ENCODE peak calls at places on chromosomes 7 and 10, in five cellular contexts. O is neural progenitor cell, Q is DND-41, M is aorta, L is fibroblast of lung. F is an unnamed sample.

GRCh38 chr10:23095966-23096813 is 811 bp downstream of the MSRB2 start:
- DNase-seq in O (peak; percentile 54), Q (peak; percentile 51), M (peak; percentile 84), L (peak; percentile 75), F (peak; percentile 79)

GRCh38 chr7:90625562-90625961 is 29.4 kb downstream of the CDK14 start:
- DNase-seq in O (peak; percentile 80), Q (no peak), M (no peak), L (peak; percentile 74), F (peak; percentile 61)

GRCh38 chr7:124171068-124171467 is 138.2 kb upstream of the TMEM229A start:
- DNase-seq in O (peak; percentile 50), Q (no peak), M (no peak), L (peak; percentile 85), F (no peak)

GRCh38 chr7:69598081-69598486 is at the start of gene AUTS2:
- DNase-seq in O (peak; percentile 97), Q (peak; percentile 95), M (peak; percentile 95), L (peak; percentile 85), F (peak; percentile 94)

GRCh38 chr7:128391805-128392204 is 18.0 kb downstream of the IMPDH1 start:
- DNase-seq in O (no peak), Q (no peak), M (no peak), L (no peak), F (peak; percentile 49)

GRCh38 chr7:37930226-37930948 is 9.9 kb downstream of the EPDR1 start:
- DNase-seq in O (no peak), Q (no peak), M (no peak), L (no peak), F (no peak)

GRCh38 chr7:80883188-80884025 is 35.4 kb downstream of the SEMA3C start:
- DNase-seq in O (no peak), Q (no peak), M (no peak), L (peak; percentile 98), F (no peak)

GRCh38 chr7:93117327-93117726 is 452 bp downstream of the SAMD9 start:
- DNase-seq in O (no peak), Q (no peak), M (no peak), L (no peak), F (no peak)

GRCh38 chr10:76085773-76086570 is 654.5 kb downstream of the LRMDA start:
- DNase-seq in O (no peak), Q (no peak), M (no peak), L (no peak), F (no peak)

GRCh38 chr10:125057158-125058001 is 103.0 kb downstream of the CTBP2 start:
- DNase-seq in O (peak; percentile 97), Q (no peak), M (peak; percentile 81), L (peak; percentile 99), F (peak; percentile 85)

GRCh38 chr7:20435305-20435704 is 104.6 kb downstream of the ITGB8 start:
- DNase-seq in O (no peak), Q (no peak), M (no peak), L (peak; percentile 17), F (peak; percentile 71)

GRCh38 chr7:42940985-42941847 is 9.0 kb downstream of the MRPL32 start:
- DNase-seq in O (peak; percentile 91), Q (peak; percentile 79), M (peak; percentile 90), L (peak; percentile 81), F (peak; percentile 86)

GRCh38 chr7:44769381-44770209 is 20.9 kb downstream of the ZMIZ2 start:
- DNase-seq in O (peak; percentile 21), Q (no peak), M (no peak), L (peak; percentile 68), F (no peak)

GRCh38 chr10:130013938-130014733 is 50.1 kb upstream of the EBF3 start:
- DNase-seq in O (no peak), Q (no peak), M (no peak), L (no peak), F (no peak)

GRCh38 chr7:34315032-34315431 is 343.0 kb upstream of the NPSR1 start:
- DNase-seq in O (no peak), Q (no peak), M (no peak), L (peak; percentile 43), F (no peak)

DNA sequence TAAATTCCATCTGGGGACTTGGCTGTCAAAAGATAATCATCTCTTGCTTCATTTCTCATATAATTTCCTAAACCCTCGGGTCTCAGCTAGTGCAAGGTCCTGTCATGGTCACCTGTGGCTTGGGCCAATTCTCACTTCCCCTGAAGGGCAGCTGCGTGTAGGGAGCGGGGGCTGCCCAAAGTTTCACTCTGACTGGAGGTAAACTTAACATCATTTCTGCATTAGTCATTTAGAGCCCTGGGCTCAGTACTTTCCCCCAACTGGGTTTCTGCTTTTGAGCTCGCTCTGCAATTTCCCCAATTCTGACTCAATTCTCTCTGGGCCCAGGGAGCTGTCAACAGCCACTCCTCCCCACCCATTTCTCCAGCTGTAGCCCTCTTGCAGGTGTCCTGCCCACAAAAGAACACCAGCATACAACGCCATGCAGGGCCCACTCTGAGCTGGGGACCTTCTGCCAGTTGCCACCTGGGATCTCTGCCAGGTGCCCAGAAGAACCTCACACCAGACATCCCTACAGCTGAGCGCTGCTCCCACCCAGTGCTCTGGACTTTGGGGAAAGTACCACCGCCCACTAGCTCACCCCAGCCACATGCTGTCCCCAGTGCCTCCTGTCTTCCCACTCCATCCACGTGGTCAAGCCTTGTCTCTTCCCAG is 37.9 kb downstream of the VOPP1 start:
- DNase-seq in O (no peak), Q (peak; percentile 91), M (no peak), L (peak; percentile 52), F (peak; percentile 76)
- H3K4me1 ChIP-seq in O (peaks cover 25% of the 10 kb centered on the region), Q (peaks cover 76% of the 10 kb centered on the region), M (no peaks in the 10 kb centered on the region), L (peaks cover 26% of the 10 kb centered on the region), F (peaks cover 26% of the 10 kb centered on the region)

GRCh38 chr7:151008511-151009323 is 15.6 kb downstream of the ATG9B start:
- DNase-seq in O (peak; percentile 77), Q (peak; percentile 85), M (peak; percentile 90), L (peak; percentile 25), F (peak; percentile 90)
- H3K4me1 ChIP-seq in O (peaks cover 42% of the 10 kb centered on the region), Q (peaks cover 25% of the 10 kb centered on the region), M (no peaks in the 10 kb centered on the region), L (no peaks in the 10 kb centered on the region), F (peaks cover 16% of the 10 kb centered on the region)

GRCh38 chr7:122689346-122690109 is 9.4 kb downstream of the RNF133 start:
- DNase-seq in O (no peak), Q (no peak), M (no peak), L (no peak), F (no peak)
- H3K4me1 ChIP-seq in O (peaks cover 17% of the 10 kb centered on the region), Q (no peaks in the 10 kb centered on the region), M (no peaks in the 10 kb centered on the region), L (no peaks in the 10 kb centered on the region), F (no peaks in the 10 kb centered on the region)

DNA sequence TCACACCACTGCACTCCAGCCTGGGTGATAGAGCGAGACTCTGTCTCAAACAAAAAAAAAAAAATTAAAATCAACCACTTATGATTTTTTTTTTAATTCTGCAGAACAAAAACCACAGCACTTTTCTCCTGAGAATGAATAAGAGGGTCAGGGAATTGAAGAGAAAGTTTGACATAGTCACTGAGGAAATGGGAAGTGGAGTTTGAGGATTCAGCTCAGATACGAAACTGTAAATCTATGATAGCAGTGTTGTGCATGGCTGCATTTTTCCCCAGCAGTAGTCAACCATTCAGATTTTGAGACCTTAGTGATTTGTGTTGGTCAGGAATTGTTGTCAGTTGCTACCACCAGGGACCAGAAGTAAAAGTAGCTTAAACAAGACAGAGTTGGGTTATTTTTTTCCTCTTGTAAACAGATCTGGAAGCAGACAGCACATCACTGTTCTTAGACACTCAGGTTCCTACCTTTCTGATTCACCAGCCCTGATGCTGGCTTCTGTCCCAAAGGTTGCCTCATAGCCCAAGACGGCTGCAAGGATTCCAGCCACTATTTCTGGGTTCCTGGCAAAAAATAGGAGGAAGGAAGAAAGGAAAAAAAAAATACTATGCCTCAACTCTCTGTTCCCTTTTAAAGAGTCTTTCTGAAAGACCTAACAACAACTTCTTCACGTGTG is 20.1 kb downstream of the PILRA start:
- DNase-seq in O (no peak), Q (no peak), M (no peak), L (no peak), F (no peak)
- H3K4me1 ChIP-seq in O (peaks cover 18% of the 10 kb centered on the region), Q (peaks cover 18% of the 10 kb centered on the region), M (no peaks in the 10 kb centered on the region), L (no peaks in the 10 kb centered on the region), F (peaks cover 2% of the 10 kb centered on the region)

DNA sequence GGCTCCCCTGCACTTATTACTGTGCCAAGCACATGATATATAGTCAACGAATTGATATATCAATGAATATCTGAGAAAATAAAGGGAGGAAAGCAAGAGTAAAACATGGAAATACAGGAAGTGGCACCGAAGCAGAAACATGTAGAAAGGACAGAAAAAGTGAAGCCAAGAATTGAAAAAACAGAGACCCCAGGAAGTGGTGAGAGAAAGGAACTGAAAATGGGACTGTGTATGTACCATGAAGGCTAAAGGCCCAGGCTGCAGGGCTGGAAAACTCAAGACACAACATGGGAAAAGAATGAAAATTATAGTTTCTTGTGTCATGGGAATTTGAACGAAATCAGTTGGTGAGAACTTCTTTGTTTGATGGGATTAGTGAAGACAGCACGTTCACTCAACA is 60.6 kb downstream of the MAP3K8 start:
- DNase-seq in O (no peak), Q (no peak), M (no peak), L (no peak), F (no peak)
- H3K4me1 ChIP-seq in O (peaks cover 2% of the 10 kb centered on the region), Q (peaks cover 30% of the 10 kb centered on the region), M (no peaks in the 10 kb centered on the region), L (peaks cover 5% of the 10 kb centered on the region), F (no peaks in the 10 kb centered on the region)

GRCh38 chr7:47573758-47574472 is 8.0 kb downstream of the TNS3 start:
- DNase-seq in O (no peak), Q (no peak), M (no peak), L (peak; percentile 87), F (no peak)
- H3K4me1 ChIP-seq in O (peaks cover 4% of the 10 kb centered on the region), Q (no peaks in the 10 kb centered on the region), M (peaks cover 3% of the 10 kb centered on the region), L (peaks cover 61% of the 10 kb centered on the region), F (peaks cover 84% of the 10 kb centered on the region)

GRCh38 chr7:2819954-2820397 is 24.1 kb downstream of the GNA12 start:
- DNase-seq in O (no peak), Q (no peak), M (no peak), L (no peak), F (no peak)
- H3K4me1 ChIP-seq in O (peaks cover 49% of the 10 kb centered on the region), Q (no peaks in the 10 kb centered on the region), M (no peaks in the 10 kb centered on the region), L (peaks cover 38% of the 10 kb centered on the region), F (peaks cover 34% of the 10 kb centered on the region)

GRCh38 chr7:27132214-27132613 is 1.7 kb upstream of the HOXA4 start:
- DNase-seq in O (no peak), Q (no peak), M (no peak), L (no peak), F (no peak)
- H3K4me1 ChIP-seq in O (no peaks in the 10 kb centered on the region), Q (no peaks in the 10 kb centered on the region), M (no peaks in the 10 kb centered on the region), L (peaks cover 31% of the 10 kb centered on the region), F (peaks cover 19% of the 10 kb centered on the region)

GRCh38 chr7:36215017-36215621 is 62.1 kb downstream of the EEPD1 start:
- DNase-seq in O (no peak), Q (no peak), M (no peak), L (no peak), F (no peak)
- H3K4me1 ChIP-seq in O (peaks cover 7% of the 10 kb centered on the region), Q (no peaks in the 10 kb centered on the region), M (no peaks in the 10 kb centered on the region), L (peaks cover 7% of the 10 kb centered on the region), F (no peaks in the 10 kb centered on the region)

GRCh38 chr10:101974091-101974799 is 81.7 kb downstream of the ARMH3 start:
- DNase-seq in O (peak; percentile 32), Q (no peak), M (no peak), L (no peak), F (no peak)
- H3K4me1 ChIP-seq in O (peaks cover 19% of the 10 kb centered on the region), Q (peaks cover 6% of the 10 kb centered on the region), M (no peaks in the 10 kb centered on the region), L (peaks cover 2% of the 10 kb centered on the region), F (no peaks in the 10 kb centered on the region)

F was measured in kidney.